ENCODE peak calls at places on chromosomes 12 and 14, in ten cellular contexts. A, Y, U, Q, Z, G, L, F, P and V are unnamed samples.

GRCh38 chr12:105233045-105233905 is 2.7 kb downstream of the APPL2 start:
- DNase-seq in A (no peak), Y (no peak), U (no peak), Q (no peak), Z (no peak), G (no peak), L (no peak), F (no peak), P (no peak), V (no peak)

GRCh38 chr14:21868442-21869046 is 194.9 kb upstream of the OR4E1 start:
- DNase-seq in A (peak), Y (no peak), U (peak), Q (peak), Z (peak), G (peak), L (peak), F (no peak), P (peak), V (no peak)

GRCh38 chr12:25615119-25615518 is 62.0 kb upstream of the LMNTD1 start:
- DNase-seq in A (no peak), Y (no peak), U (no peak), Q (no peak), Z (peak), G (peak), L (no peak), F (no peak), P (no peak), V (no peak)

GRCh38 chr14:92841930-92842329 is 47.8 kb downstream of the GOLGA5 start:
- DNase-seq in A (no peak), Y (no peak), U (no peak), Q (no peak), Z (no peak), G (no peak), L (no peak), F (no peak), P (no peak), V (no peak)

GRCh38 chr12:21631367-21631766 is 26.3 kb downstream of the LDHB start:
- DNase-seq in A (no peak), Y (no peak), U (no peak), Q (no peak), Z (no peak), G (no peak), L (no peak), F (no peak), P (no peak), V (no peak)

GRCh38 chr12:130068741-130069140 is 93.5 kb upstream of the FZD10 start:
- DNase-seq in A (no peak), Y (no peak), U (no peak), Q (no peak), Z (no peak), G (no peak), L (no peak), F (no peak), P (no peak), V (no peak)

GRCh38 chr14:105168979-105169507 is 467 bp upstream of the JAG2 start:
- DNase-seq in A (no peak), Y (no peak), U (no peak), Q (no peak), Z (peak), G (peak), L (no peak), F (no peak), P (no peak), V (no peak)

GRCh38 chr12:123519151-123520001 is 14.1 kb downstream of the RILPL1 start:
- DNase-seq in A (no peak), Y (peak), U (peak), Q (peak), Z (no peak), G (peak), L (peak), F (no peak), P (no peak), V (no peak)

GRCh38 chr14:49955013-49955412 is 62.1 kb downstream of the ARF6 start:
- DNase-seq in A (no peak), Y (no peak), U (no peak), Q (no peak), Z (no peak), G (no peak), L (no peak), F (no peak), P (no peak), V (no peak)

GRCh38 chr12:40175489-40175888 is 49.3 kb upstream of the LRRK2 start:
- DNase-seq in A (no peak), Y (no peak), U (no peak), Q (no peak), Z (no peak), G (no peak), L (no peak), F (no peak), P (no peak), V (no peak)

GRCh38 chr14:56185991-56186390 is 67.8 kb downstream of the PELI2 start:
- DNase-seq in A (no peak), Y (no peak), U (no peak), Q (no peak), Z (no peak), G (no peak), L (no peak), F (no peak), P (no peak), V (no peak)

GRCh38 chr14:103520269-103520656 is 2.4 kb downstream of the CKB start:
- DNase-seq in A (no peak), Y (no peak), U (no peak), Q (no peak), Z (no peak), G (no peak), L (no peak), F (no peak), P (no peak), V (peak)

GRCh38 chr14:103519837-103520212 is 2.8 kb downstream of the CKB start:
- DNase-seq in A (no peak), Y (peak), U (no peak), Q (no peak), Z (peak), G (no peak), L (no peak), F (peak), P (peak), V (peak)

GRCh38 chr14:103522028-103522581 is 525 bp downstream of the CKB start:
- DNase-seq in A (no peak), Y (peak), U (no peak), Q (no peak), Z (peak), G (no peak), L (no peak), F (peak), P (no peak), V (peak)

GRCh38 chr14:103521438-103521961 is 1.1 kb downstream of the CKB start:
- DNase-seq in A (no peak), Y (peak), U (no peak), Q (no peak), Z (peak), G (no peak), L (no peak), F (no peak), P (peak), V (peak)

GRCh38 chr14:103520657-103521437 is 1.8 kb downstream of the CKB start:
- DNase-seq in A (peak), Y (peak), U (no peak), Q (peak), Z (peak), G (peak), L (peak), F (peak), P (peak), V (peak)
- TF ChIP-seq POLR2A in A (no peak), Y (no peak), U (no peak), Q (peak), Z (no peak), G (no peak), L (peak), F (peak), P (no peak), V (no peak)

DNA sequence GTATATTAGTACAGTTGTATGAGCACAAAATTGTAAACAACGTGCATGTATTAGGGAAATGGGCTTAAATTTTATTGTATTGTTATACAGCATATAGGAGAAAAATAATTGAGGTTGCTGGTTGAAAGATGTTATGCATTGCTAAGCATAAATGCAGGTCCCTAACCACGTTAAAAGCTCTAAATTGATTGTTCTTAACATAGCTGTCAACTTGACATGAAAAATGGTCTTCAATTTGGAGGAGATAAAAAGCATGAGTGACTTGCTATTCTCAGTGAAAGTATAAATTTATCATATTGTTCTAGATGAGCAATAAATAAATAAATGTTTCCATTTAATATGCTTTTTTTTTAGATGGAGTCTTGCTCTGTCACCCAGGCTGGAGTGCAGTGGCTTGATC is 506.6 kb upstream of the ATXN7L3B start:
- DNase-seq in A (no peak), Y (no peak), U (no peak), Q (no peak), Z (no peak), G (no peak), L (no peak), F (no peak), P (no peak), V (no peak)
- TF ChIP-seq POLR2AphosphoS5 in A (no peak), Y (no peak), U (no peak), Q (no peak), Z (no peak), G (no peak), L (no peak), F (no peak), P (no peak), V (no peak)

GRCh38 chr14:103626150-103626850 is 2.7 kb upstream of the KLC1 start:
- DNase-seq in A (no peak), Y (no peak), U (peak), Q (no peak), Z (no peak), G (no peak), L (peak), F (no peak), P (no peak), V (no peak)
- TF ChIP-seq POLR2A in A (no peak), Y (no peak), U (no peak), Q (no peak), Z (no peak), G (no peak), L (no peak), F (no peak), P (no peak), V (no peak)

GRCh38 chr12:10052111-10052913 is 21.8 kb downstream of the CLEC9A start:
- DNase-seq in A (no peak), Y (no peak), U (no peak), Q (no peak), Z (no peak), G (no peak), L (no peak), F (no peak), P (no peak), V (no peak)

DNA sequence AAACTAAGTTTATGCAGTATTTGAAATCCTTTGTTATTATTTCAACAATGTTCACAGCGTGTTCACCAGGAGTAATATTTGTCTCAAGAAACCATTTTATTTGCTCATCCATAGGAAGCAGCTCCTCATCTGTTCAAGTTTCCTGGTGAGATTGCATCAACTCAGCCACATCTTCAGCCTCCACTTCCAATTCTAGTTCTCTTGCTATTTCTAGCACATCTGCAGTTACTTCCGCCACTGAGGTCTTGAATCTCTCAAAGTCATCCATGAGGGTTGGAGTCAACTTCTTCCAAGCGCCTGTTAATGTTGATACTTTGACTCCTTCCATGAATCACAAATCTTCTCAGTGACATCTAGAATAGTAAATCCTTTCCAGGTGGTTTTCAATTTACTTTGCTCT is 18.0 kb downstream of the CLEC9A start:
- DNase-seq in A (no peak), Y (no peak), U (no peak), Q (no peak), Z (no peak), G (no peak), L (no peak), F (no peak), P (no peak), V (no peak)
- TF ChIP-seq POLR2AphosphoS5 in A (no peak), Y (no peak), U (no peak), Q (no peak), Z (no peak), G (no peak), L (no peak), F (no peak), P (no peak), V (no peak)

GRCh38 chr14:31207746-31208545 is at the start of gene HECTD1:
- DNase-seq in A (peak), Y (peak), U (peak), Q (peak), Z (peak), G (peak), L (peak), F (peak), P (peak), V (no peak)

GRCh38 chr14:31207287-31207745 is 277 bp downstream of the HECTD1 start:
- DNase-seq in A (no peak), Y (no peak), U (no peak), Q (no peak), Z (no peak), G (no peak), L (no peak), F (no peak), P (no peak), V (peak)

GRCh38 chr14:31204593-31205534 is 2.7 kb downstream of the HECTD1 start:
- DNase-seq in A (no peak), Y (no peak), U (no peak), Q (no peak), Z (no peak), G (no peak), L (no peak), F (no peak), P (no peak), V (no peak)

GRCh38 chr14:31206536-31207286 is 882 bp downstream of the HECTD1 start:
- DNase-seq in A (no peak), Y (peak), U (peak), Q (peak), Z (peak), G (peak), L (peak), F (peak), P (peak), V (peak)

GRCh38 chr14:31205681-31206535 is 1.7 kb downstream of the HECTD1 start:
- DNase-seq in A (no peak), Y (no peak), U (peak), Q (no peak), Z (peak), G (peak), L (no peak), F (no peak), P (no peak), V (no peak)
- TF ChIP-seq POLR2A in A (no peak), Y (no peak), U (peak), Q (peak), Z (no peak), G (no peak), L (no peak), F (no peak), P (no peak), V (no peak)

GRCh38 chr12:46265102-46265501 is 3.7 kb downstream of the SLC38A1 start:
- DNase-seq in A (no peak), Y (no peak), U (no peak), Q (no peak), Z (no peak), G (no peak), L (no peak), F (no peak), P (no peak), V (no peak)

GRCh38 chr12:46264057-46264456 is 4.8 kb downstream of the SLC38A1 start:
- DNase-seq in A (no peak), Y (no peak), U (no peak), Q (no peak), Z (no peak), G (no peak), L (no peak), F (no peak), P (no peak), V (no peak)

GRCh38 chr12:46265734-46266133 is 3.1 kb downstream of the SLC38A1 start:
- DNase-seq in A (no peak), Y (no peak), U (no peak), Q (no peak), Z (no peak), G (no peak), L (no peak), F (no peak), P (no peak), V (no peak)

GRCh38 chr12:46261658-46262057 is 7.2 kb downstream of the SLC38A1 start:
- DNase-seq in A (no peak), Y (no peak), U (no peak), Q (no peak), Z (no peak), G (no peak), L (no peak), F (no peak), P (no peak), V (no peak)

DNA sequence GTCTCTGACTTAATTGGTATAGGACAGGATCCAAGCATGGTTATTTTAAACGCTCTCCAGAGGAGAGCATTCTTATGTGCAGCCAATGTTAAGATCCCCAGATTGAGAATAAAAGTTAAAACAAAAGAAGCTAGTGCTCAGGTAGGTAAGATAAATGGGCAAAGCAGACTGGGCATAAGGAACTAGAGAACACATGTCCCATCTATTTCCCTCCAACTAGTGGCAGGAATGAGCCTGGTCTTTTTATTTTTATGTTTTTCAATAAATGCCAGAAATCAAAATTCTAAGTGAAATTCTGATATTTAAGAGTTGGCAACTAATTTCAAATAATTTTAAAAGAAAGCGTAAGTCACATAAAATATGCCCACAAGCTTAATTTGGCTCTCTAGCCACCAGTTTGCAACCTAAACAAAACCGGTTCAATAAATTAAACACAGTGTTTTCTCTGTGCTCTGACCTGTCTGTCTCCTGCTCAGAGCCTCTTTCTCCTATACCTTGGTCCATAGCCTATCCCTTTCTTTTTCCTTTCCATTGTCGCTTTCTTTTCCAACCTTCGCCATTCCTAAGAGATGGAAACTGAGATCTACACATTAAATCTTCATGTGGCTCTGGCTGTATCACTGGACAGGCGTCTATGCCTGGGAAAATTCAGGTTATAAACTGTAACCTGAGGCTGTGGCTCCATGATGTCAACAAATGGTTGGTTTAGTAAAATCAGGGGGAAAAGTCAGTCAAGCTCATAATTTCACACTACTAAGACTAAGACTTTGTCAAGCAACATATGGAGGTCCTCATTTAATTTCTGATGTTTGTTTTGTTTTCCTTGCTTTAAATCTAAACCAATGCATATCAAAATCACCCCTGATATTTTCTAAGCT is 5.5 kb downstream of the SLC38A1 start:
- DNase-seq in A (no peak), Y (no peak), U (no peak), Q (no peak), Z (no peak), G (no peak), L (no peak), F (no peak), P (no peak), V (no peak)
- TF ChIP-seq POLR2AphosphoS5 in A (no peak), Y (no peak), U (no peak), Q (no peak), Z (no peak), G (no peak), L (no peak), F (no peak), P (no peak), V (no peak)

DNA sequence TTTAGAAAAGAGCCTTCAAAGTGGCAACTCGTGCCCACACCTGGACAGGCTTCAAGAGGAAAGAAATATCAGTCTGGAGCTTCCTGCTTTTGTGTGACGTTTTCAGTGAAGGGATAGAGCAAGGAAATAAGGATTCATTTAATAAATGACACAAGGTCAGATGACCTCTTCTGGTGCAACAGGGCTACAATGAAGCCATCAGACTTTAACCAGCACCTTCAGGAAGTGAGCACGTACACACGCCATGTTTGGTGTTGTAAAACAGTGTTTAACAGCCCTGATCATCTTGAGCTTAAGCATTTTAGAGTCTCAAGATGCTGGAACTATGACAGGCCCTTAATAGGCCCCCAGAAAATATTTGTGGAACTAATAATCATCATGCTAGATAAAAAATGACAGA is 59.2 kb downstream of the CCDC60 start:
- DNase-seq in A (no peak), Y (no peak), U (no peak), Q (no peak), Z (no peak), G (no peak), L (no peak), F (no peak), P (no peak), V (no peak)
- TF ChIP-seq POLR2A in A (no peak), Y (no peak), U (no peak), Q (no peak), Z (no peak), G (no peak), L (no peak), F (no peak), P (no peak), V (no peak)

DNA sequence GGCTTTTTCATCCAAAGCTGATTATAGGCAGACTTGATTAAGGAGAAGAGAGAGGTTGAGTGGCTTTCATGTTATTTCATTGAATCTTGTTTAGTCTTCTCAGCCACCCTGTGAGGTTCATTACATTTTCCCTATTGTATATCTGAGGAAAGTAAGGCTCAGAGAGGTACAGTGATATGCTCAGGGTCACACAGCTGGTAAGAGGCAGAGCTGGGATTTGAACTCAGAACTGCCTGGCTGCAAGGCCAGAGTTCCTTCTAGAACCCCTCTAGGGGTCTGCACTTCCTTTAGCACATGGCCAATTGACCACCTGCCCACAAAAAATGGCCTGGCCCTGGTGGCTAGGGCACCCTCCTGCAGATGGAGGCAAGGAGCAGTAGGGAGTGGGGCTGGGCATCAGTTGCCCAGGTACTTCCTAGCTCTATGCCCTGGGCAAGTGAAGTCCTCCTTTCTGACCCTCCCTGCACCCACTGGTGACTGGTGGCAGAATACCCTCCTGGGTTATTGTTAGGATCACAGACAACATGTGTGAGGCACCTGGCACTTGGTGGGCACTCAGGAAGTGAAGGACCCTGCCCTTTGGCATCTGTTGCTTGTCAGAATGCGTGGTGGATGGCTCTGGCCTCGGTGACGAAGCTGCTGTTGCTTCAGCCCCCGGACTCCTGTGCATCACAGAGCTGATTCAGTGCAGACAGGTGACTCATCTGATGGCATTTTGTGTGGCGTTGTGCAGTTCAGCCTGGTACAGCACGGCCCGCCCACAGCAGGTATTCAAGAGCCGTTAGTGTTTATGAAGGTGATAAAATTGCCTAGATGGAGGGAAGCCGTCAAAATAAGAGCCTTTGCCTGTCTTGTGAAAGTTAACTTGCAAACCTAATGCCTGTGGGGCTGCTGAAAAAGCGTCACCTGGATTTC is 115.8 kb downstream of the SLC25A47 start:
- DNase-seq in A (peak), Y (no peak), U (peak), Q (peak), Z (no peak), G (peak), L (peak), F (peak), P (peak), V (no peak)
- TF ChIP-seq POLR2AphosphoS5 in A (peak), Y (no peak), U (no peak), Q (peak), Z (no peak), G (no peak), L (no peak), F (no peak), P (no peak), V (no peak)